ENCODE peak calls at places on chromosomes 7 and 10, in six cellular contexts. K, R, Q, C, P and O are unnamed samples.

GRCh38 chr7:82810558-82811259 is 352.0 kb downstream of the PCLO start:
- DNase-seq in K (peak), R (no peak), Q (peak), C (peak), P (peak), O (peak)

GRCh38 chr10:69515699-69516547 is 57.3 kb downstream of the NEUROG3 start:
- DNase-seq in K (peak), R (peak), Q (peak), C (peak), P (peak), O (peak)

GRCh38 chr7:129606801-129607200 is 4.7 kb upstream of the NRF1 start:
- DNase-seq in K (no peak), R (peak), Q (no peak), C (no peak), P (no peak), O (no peak)

GRCh38 chr10:117488004-117488403 is 54.5 kb upstream of the EMX2 start:
- DNase-seq in K (no peak), R (no peak), Q (no peak), C (no peak), P (no peak), O (no peak)

GRCh38 chr10:14056545-14057332 is 274.0 kb downstream of the FRMD4A start:
- DNase-seq in K (peak), R (no peak), Q (peak), C (peak), P (no peak), O (peak)

GRCh38 chr10:2831509-2831908 is 235.8 kb upstream of the PFKP start:
- DNase-seq in K (no peak), R (no peak), Q (no peak), C (no peak), P (no peak), O (no peak)

GRCh38 chr10:6770846-6771245 is 190.8 kb upstream of the PRKCQ start:
- DNase-seq in K (no peak), R (no peak), Q (no peak), C (no peak), P (no peak), O (peak)

GRCh38 chr7:47578581-47579270 is 3.2 kb downstream of the TNS3 start:
- DNase-seq in K (no peak), R (peak), Q (peak), C (no peak), P (no peak), O (peak)

GRCh38 chr7:71637578-71637977 is 505.6 kb downstream of the GALNT17 start:
- DNase-seq in K (peak), R (no peak), Q (peak), C (no peak), P (no peak), O (no peak)

GRCh38 chr7:98418271-98418635 is 17.4 kb upstream of the BAIAP2L1 start:
- DNase-seq in K (peak), R (no peak), Q (peak), C (no peak), P (no peak), O (peak)

GRCh38 chr7:24290004-24290641 is 6.1 kb downstream of the NPY start:
- DNase-seq in K (peak), R (no peak), Q (peak), C (peak), P (peak), O (peak)